ENCODE peak calls at places on chromosomes 2 and 18, in seven cellular contexts. One of them, this sample, is unnamed.
A peak's percentile ranks its signal among the peaks of the same experiment; 100 is the strongest.

GRCh38 chr2:9138507-9139085 is 68.0 kb upstream of the ASAP2 start:
- DNase-seq in fibroblast of pulmonary artery: peak; percentile 18
- DNase-seq in fibroblast of mammary gland: no peak
- DNase-seq in cardiac fibroblast: no peak
- DNase-seq in spleen: peak; percentile 65
- DNase-seq in lower lobe of right lung: no peak
- DNase-seq in GM23338: peak; percentile 87
- DNase-seq in this sample: no peak

GRCh38 chr2:120546077-120546864 is 189.4 kb upstream of the GLI2 start:
- DNase-seq in fibroblast of pulmonary artery: peak; percentile 87
- DNase-seq in fibroblast of mammary gland: peak; percentile 97
- DNase-seq in cardiac fibroblast: peak; percentile 76
- DNase-seq in spleen: no peak
- DNase-seq in lower lobe of right lung: no peak
- DNase-seq in GM23338: no peak
- DNase-seq in this sample: no peak

GRCh38 chr18:59662008-59662701 is 35.1 kb downstream of the CCBE1 start:
- DNase-seq in fibroblast of pulmonary artery: no peak
- DNase-seq in fibroblast of mammary gland: peak; percentile 23
- DNase-seq in cardiac fibroblast: peak; percentile 41
- DNase-seq in spleen: no peak
- DNase-seq in lower lobe of right lung: no peak
- DNase-seq in GM23338: no peak
- DNase-seq in this sample: no peak

GRCh38 chr2:2021995-2022394 is 277.7 kb upstream of the PXDN start:
- DNase-seq in fibroblast of pulmonary artery: no peak
- DNase-seq in fibroblast of mammary gland: no peak
- DNase-seq in cardiac fibroblast: no peak
- DNase-seq in spleen: no peak
- DNase-seq in lower lobe of right lung: no peak
- DNase-seq in GM23338: no peak
- DNase-seq in this sample: no peak

GRCh38 chr2:9655441-9656269 is 24.9 kb upstream of the YWHAQ start:
- DNase-seq in fibroblast of pulmonary artery: peak; percentile 79
- DNase-seq in fibroblast of mammary gland: peak; percentile 45
- DNase-seq in cardiac fibroblast: peak; percentile 97
- DNase-seq in spleen: no peak
- DNase-seq in lower lobe of right lung: no peak
- DNase-seq in GM23338: no peak
- DNase-seq in this sample: no peak

GRCh38 chr18:7666195-7666776 is 99.2 kb downstream of the PTPRM start:
- DNase-seq in fibroblast of pulmonary artery: no peak
- DNase-seq in fibroblast of mammary gland: no peak
- DNase-seq in cardiac fibroblast: no peak
- DNase-seq in spleen: no peak
- DNase-seq in lower lobe of right lung: no peak
- DNase-seq in GM23338: peak; percentile 47
- DNase-seq in this sample: no peak

GRCh38 chr2:150508497-150509137 is 21.1 kb upstream of the RND3 start:
- DNase-seq in fibroblast of pulmonary artery: no peak
- DNase-seq in fibroblast of mammary gland: no peak
- DNase-seq in cardiac fibroblast: no peak
- DNase-seq in spleen: no peak
- DNase-seq in lower lobe of right lung: no peak
- DNase-seq in GM23338: no peak
- DNase-seq in this sample: no peak

GRCh38 chr2:55617160-55618024 is at the start of gene PPP4R3B:
- DNase-seq in fibroblast of pulmonary artery: peak; percentile 100
- DNase-seq in fibroblast of mammary gland: peak; percentile 99
- DNase-seq in cardiac fibroblast: peak; percentile 100
- DNase-seq in spleen: peak; percentile 100
- DNase-seq in lower lobe of right lung: peak; percentile 100
- DNase-seq in GM23338: peak; percentile 99
- DNase-seq in this sample: peak; percentile 100

GRCh38 chr18:68803371-68803770 is 5.5 kb downstream of the CCDC102B start:
- DNase-seq in fibroblast of pulmonary artery: peak; percentile 93
- DNase-seq in fibroblast of mammary gland: peak; percentile 92
- DNase-seq in cardiac fibroblast: peak; percentile 94
- DNase-seq in spleen: no peak
- DNase-seq in lower lobe of right lung: peak; percentile 62
- DNase-seq in GM23338: no peak
- DNase-seq in this sample: peak; percentile 71

GRCh38 chr2:217218269-217219140 is 358.6 kb upstream of the TNP1 start:
- DNase-seq in fibroblast of pulmonary artery: peak; percentile 63
- DNase-seq in fibroblast of mammary gland: peak; percentile 79
- DNase-seq in cardiac fibroblast: peak; percentile 78
- DNase-seq in spleen: no peak
- DNase-seq in lower lobe of right lung: no peak
- DNase-seq in GM23338: no peak
- DNase-seq in this sample: no peak

GRCh38 chr18:10476430-10476829 is 22.0 kb downstream of the APCDD1 start:
- DNase-seq in fibroblast of pulmonary artery: peak; percentile 2
- DNase-seq in fibroblast of mammary gland: peak; percentile 66
- DNase-seq in cardiac fibroblast: no peak
- DNase-seq in spleen: no peak
- DNase-seq in lower lobe of right lung: no peak
- DNase-seq in GM23338: no peak
- DNase-seq in this sample: no peak

DNA sequence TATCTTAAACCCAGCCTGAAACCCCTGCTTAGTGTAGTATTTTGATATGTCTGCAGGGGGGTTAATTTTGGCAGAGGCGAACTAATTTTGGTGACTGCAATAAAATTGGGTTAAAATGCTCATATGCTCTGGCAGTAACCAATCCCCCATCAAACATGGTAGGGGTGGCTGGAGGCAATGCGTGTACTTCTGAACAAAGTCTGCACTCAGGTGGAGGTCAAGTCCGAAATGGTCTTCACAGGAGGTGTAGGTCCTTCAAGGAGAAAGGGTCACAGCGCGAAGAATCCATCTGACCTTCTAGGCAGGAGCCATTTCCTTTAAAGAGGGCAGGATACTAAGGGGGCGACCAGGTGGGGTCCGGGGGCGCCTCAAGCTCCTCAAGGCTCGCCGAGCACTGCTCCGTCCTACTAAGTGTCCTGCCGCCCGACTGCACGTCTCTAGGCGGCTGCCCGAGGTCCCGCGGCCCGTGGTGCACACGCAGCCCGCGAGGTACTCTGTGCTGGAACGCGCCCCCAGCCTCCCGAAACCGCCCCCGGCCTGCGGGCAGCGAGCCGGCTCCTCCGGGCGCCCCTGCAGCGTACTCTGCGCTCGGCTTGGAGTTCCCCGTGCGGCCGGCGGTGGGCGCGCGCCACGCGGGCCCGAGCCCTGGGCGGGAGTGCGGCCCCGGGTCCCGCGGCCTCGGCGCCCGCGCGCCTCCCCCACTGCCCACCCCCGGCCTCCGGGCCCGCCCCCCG is 1.7 kb upstream of the LDLRAD4 start:
- DNase-seq in fibroblast of pulmonary artery: no peak
- DNase-seq in fibroblast of mammary gland: no peak
- DNase-seq in cardiac fibroblast: peak; percentile 2
- DNase-seq in spleen: no peak
- DNase-seq in lower lobe of right lung: no peak
- DNase-seq in GM23338: peak; percentile 61
- DNase-seq in this sample: peak; percentile 74
- TF ChIP-seq CTCF in fibroblast of pulmonary artery: no peak
- TF ChIP-seq CTCF in fibroblast of mammary gland: no peak
- TF ChIP-seq CTCF in cardiac fibroblast: no peak
- TF ChIP-seq CTCF in spleen: peak; percentile 14
- TF ChIP-seq CTCF in lower lobe of right lung: peak; percentile 45
- TF ChIP-seq CTCF in GM23338: no peak
- TF ChIP-seq CTCF in this sample: peak; percentile 27

DNA sequence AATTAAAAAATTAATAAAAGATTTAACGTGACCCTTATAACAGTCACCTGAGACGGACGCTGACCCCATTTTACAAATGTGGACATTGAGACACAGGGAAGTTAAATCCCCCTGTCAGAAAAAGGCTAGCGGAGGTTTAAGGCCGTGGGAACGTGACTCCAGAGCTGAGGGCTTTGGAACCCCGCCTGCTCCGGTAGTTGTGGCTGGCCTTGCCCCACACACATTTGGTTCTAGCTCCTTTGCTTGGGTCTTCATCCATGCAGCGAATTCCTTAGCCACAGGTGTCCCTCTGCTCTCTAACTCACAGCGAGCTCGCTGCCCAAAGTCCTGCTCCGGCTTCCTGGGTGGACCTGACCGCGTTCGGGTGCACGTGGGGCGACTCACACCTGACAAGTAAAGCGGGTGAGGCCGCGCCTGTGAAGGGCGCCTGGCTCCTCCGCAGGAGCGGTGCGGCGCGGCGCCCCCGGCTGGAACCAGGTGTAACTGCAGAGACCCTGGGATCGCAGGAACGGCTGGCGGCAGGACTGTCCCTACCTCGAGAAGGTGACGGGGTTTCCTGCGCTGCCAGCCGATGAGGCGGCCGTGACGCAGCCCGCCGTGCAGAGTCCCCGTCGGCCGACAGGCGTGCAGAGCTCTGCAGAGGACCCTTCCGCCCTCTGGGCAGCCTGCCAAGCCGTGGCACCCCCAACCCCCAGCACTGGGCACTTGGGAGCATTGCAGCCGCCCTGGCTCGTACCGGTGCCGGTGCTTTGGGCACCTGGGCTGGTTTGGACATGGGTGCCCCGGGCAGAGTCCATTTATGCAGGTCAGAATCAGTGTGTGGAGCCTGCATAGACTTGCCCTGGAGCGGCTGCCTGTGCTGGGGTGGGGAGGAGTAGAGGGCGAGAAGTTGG is 2.4 kb upstream of the PROC start:
- DNase-seq in fibroblast of pulmonary artery: no peak
- DNase-seq in fibroblast of mammary gland: no peak
- DNase-seq in cardiac fibroblast: no peak
- DNase-seq in spleen: peak; percentile 95
- DNase-seq in lower lobe of right lung: peak; percentile 89
- DNase-seq in GM23338: peak; percentile 95
- DNase-seq in this sample: peak; percentile 92
- H3K4me3 ChIP-seq in fibroblast of pulmonary artery: peak overlapping the region; percentile 28
- H3K4me3 ChIP-seq in fibroblast of mammary gland: no peak overlapping the region
- H3K4me3 ChIP-seq in cardiac fibroblast: peak overlapping the region; percentile 26
- H3K4me3 ChIP-seq in spleen: peak overlapping the region; percentile 38
- H3K4me3 ChIP-seq in lower lobe of right lung: peak overlapping the region; percentile 57
- H3K4me3 ChIP-seq in GM23338: peak overlapping the region; percentile 66
- H3K4me3 ChIP-seq in this sample: peak overlapping the region; percentile 58

GRCh38 chr2:232441147-232441651 is 14.8 kb upstream of the ALPI start:
- DNase-seq in fibroblast of pulmonary artery: no peak
- DNase-seq in fibroblast of mammary gland: no peak
- DNase-seq in cardiac fibroblast: no peak
- DNase-seq in spleen: no peak
- DNase-seq in lower lobe of right lung: peak; percentile 30
- DNase-seq in GM23338: no peak
- DNase-seq in this sample: peak; percentile 59

GRCh38 chr2:232439758-232440135 is 16.2 kb upstream of the ALPI start:
- DNase-seq in fibroblast of pulmonary artery: no peak
- DNase-seq in fibroblast of mammary gland: no peak
- DNase-seq in cardiac fibroblast: no peak
- DNase-seq in spleen: peak; percentile 57
- DNase-seq in lower lobe of right lung: peak; percentile 18
- DNase-seq in GM23338: no peak
- DNase-seq in this sample: peak; percentile 52

GRCh38 chr2:232447638-232448472 is 8.1 kb upstream of the ALPI start:
- DNase-seq in fibroblast of pulmonary artery: no peak
- DNase-seq in fibroblast of mammary gland: no peak
- DNase-seq in cardiac fibroblast: no peak
- DNase-seq in spleen: no peak
- DNase-seq in lower lobe of right lung: no peak
- DNase-seq in GM23338: no peak
- DNase-seq in this sample: peak; percentile 64

GRCh38 chr2:232447091-232447620 is 8.8 kb upstream of the ALPI start:
- DNase-seq in fibroblast of pulmonary artery: no peak
- DNase-seq in fibroblast of mammary gland: no peak
- DNase-seq in cardiac fibroblast: no peak
- DNase-seq in spleen: no peak
- DNase-seq in lower lobe of right lung: no peak
- DNase-seq in GM23338: no peak
- DNase-seq in this sample: no peak

GRCh38 chr2:232444409-232445148 is 11.4 kb upstream of the ALPI start:
- DNase-seq in fibroblast of pulmonary artery: peak; percentile 65
- DNase-seq in fibroblast of mammary gland: peak; percentile 67
- DNase-seq in cardiac fibroblast: peak; percentile 77
- DNase-seq in spleen: no peak
- DNase-seq in lower lobe of right lung: peak; percentile 65
- DNase-seq in GM23338: peak; percentile 78
- DNase-seq in this sample: peak; percentile 72
- TF ChIP-seq CTCF in fibroblast of pulmonary artery: peak; percentile 69
- TF ChIP-seq CTCF in fibroblast of mammary gland: peak; percentile 80
- TF ChIP-seq CTCF in cardiac fibroblast: peak; percentile 93
- TF ChIP-seq CTCF in spleen: peak; percentile 44
- TF ChIP-seq CTCF in lower lobe of right lung: peak; percentile 59
- TF ChIP-seq CTCF in GM23338: peak; percentile 84
- TF ChIP-seq CTCF in this sample: peak; percentile 61

DNA sequence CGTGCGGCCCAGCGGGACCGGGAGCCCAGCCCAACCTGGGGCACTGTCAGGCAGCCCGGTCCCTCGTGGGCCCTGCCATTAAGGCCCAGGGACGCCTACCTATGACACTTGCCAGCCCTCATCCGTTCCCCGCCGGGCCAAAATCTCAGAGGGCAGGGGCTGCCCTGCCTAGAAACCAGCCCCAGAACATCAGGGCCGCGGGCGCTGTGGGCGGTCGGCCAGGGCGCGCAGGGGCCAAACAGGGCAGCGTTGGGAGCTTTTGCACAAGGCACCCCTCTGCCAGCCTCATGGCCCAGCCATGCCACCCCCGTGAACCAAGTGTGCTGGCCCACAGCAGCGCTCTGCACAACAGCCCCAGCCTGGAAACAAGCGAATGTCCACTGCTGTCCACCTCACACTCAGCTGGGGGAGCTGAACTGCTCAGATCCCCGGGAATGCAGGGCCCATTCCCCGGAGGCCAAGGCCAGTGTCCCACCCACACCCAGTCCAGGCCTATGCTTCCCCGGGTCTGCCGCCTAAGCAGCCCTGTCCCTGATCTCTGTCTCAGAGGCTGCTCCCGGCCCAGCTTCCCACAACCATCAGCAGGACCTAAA is 3.5 kb upstream of the NEURL3 start:
- DNase-seq in fibroblast of pulmonary artery: no peak
- DNase-seq in fibroblast of mammary gland: no peak
- DNase-seq in cardiac fibroblast: no peak
- DNase-seq in spleen: no peak
- DNase-seq in lower lobe of right lung: no peak
- DNase-seq in GM23338: no peak
- DNase-seq in this sample: no peak
- H3K4me3 ChIP-seq in fibroblast of pulmonary artery: no peak overlapping the region
- H3K4me3 ChIP-seq in fibroblast of mammary gland: no peak overlapping the region
- H3K4me3 ChIP-seq in cardiac fibroblast: no peak overlapping the region
- H3K4me3 ChIP-seq in spleen: peak overlapping the region; percentile 27
- H3K4me3 ChIP-seq in lower lobe of right lung: peak overlapping the region; percentile 50
- H3K4me3 ChIP-seq in GM23338: peak overlapping the region; percentile 50
- H3K4me3 ChIP-seq in this sample: no peak overlapping the region

This sample was measured in upper lobe of right lung.